ENCODE peak calls at places on chromosomes 11 and 22, in four cellular contexts. A is spleen, T is left lung, O is neural progenitor cell. P is an unnamed sample. For H3K27me3 and H3K4me1, the result is how much of the 10 kb centered on the place peaks cover.

GRCh38 chr11:12792590-12792989 is 118.4 kb downstream of the TEAD1 start:
- DNase-seq in O (no peak), A (no peak), T (no peak), P (no peak)

GRCh38 chr11:75182652-75183051 is 31.7 kb downstream of the SLCO2B1 start:
- DNase-seq in A (no peak), O (no peak), T (no peak), P (no peak)

GRCh38 chr11:45473491-45473890 is 187.3 kb upstream of the SYT13 start:
- DNase-seq in O (no peak), A (peak), T (no peak), P (no peak)

GRCh38 chr11:78076733-78077403 is 2.8 kb downstream of the NDUFC2 start:
- DNase-seq in T (no peak), A (no peak), O (no peak), P (no peak)

GRCh38 chr11:41316726-41317125 is 142.7 kb downstream of the LRRC4C start:
- DNase-seq in O (no peak), T (no peak), A (no peak), P (no peak)

GRCh38 chr11:69470301-69470700 is 11.2 kb upstream of the LINC01488 start:
- DNase-seq in O (no peak), A (peak), T (no peak), P (no peak)

GRCh38 chr11:36231300-36231699 is 57.9 kb downstream of the COMMD9 start:
- DNase-seq in T (no peak), O (no peak), A (no peak), P (no peak)

GRCh38 chr11:82823635-82824614 is 76.3 kb downstream of the PRCP start:
- DNase-seq in A (no peak), O (no peak), T (no peak), P (no peak)

GRCh38 chr22:34427841-34428240 is 507.6 kb upstream of the LARGE1 start:
- DNase-seq in T (no peak), A (no peak), O (no peak), P (no peak)

GRCh38 chr11:120182357-120182756 is 28.5 kb upstream of the OAF start:
- DNase-seq in A (peak), O (peak), T (no peak), P (no peak)
- H3K27me3 ChIP-seq in A (under half), O (under half), T (under half), P (under half)

GRCh38 chr22:36336246-36337182 is 51.3 kb downstream of the MYH9 start:
- DNase-seq in T (no peak), O (no peak), A (no peak), P (no peak)

GRCh38 chr22:36341640-36342041 is 46.1 kb downstream of the MYH9 start:
- DNase-seq in A (no peak), T (no peak), O (no peak), P (no peak)

GRCh38 chr22:36340621-36341020 is 47.1 kb downstream of the MYH9 start:
- DNase-seq in T (no peak), A (no peak), O (peak), P (no peak)

GRCh38 chr22:36337365-36338130 is 50.2 kb downstream of the MYH9 start:
- DNase-seq in A (no peak), T (no peak), O (no peak), P (no peak)

DNA sequence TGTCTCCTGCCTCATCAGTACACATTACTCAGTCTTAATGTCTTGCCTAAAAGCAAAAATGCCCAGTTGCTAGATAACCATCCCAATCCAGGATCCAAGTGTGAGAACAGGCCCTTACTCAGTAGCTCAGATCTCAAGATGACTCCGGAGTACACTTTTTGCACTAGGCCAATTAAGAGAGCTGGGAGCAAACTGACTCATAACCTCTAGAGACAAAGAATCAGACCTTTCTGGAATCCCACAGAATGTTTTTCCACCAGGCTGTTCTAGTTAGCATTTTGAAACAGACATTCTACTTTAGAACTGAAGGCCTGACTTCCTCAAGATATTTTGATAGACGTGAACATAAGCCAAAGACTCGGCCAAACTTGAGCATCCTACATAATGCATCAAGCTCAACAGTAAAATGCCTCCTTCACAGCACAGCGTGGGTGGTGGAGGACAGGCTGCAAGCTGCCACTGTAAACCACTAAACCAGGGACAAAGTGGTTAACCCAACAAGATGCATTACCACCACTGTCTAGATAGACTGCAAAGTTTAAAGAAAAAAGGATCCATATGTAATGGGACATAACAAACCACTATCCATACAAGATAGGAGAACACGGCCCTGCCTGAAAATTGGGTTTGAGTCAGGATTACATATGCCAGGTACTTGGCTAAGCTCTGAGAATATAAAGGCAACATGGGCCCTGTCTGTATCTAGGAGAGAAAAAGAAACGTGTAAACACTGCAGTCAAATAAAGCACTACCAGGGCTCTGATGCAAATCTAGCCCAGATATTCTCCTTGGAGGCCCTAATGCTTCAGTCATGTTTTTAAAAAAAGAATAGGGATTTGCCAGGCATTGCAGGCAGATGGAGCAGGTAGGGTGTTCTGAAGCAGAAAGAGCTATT is 48.3 kb downstream of the MYH9 start:
- DNase-seq in A (no peak), O (no peak), T (no peak), P (no peak)
- H3K4me1 ChIP-seq in A (half or more), O (under half), T (half or more), P (half or more)

GRCh38 chr11:95229199-95230053 is 1.6 kb downstream of the SESN3 start:
- DNase-seq in A (peak), T (no peak), O (no peak), P (no peak)
- H3K27ac ChIP-seq in A (peak), T (peak), O (peak), P (peak)

GRCh38 chr11:66203847-66204246 is 64.6 kb upstream of the RAB1B start:
- DNase-seq in A (no peak), O (no peak), T (no peak), P (no peak)

GRCh38 chr11:66207816-66208215 is 60.6 kb upstream of the RAB1B start:
- DNase-seq in T (no peak), A (no peak), O (no peak), P (no peak)

GRCh38 chr11:66204412-66204811 is 64.0 kb upstream of the RAB1B start:
- DNase-seq in T (no peak), O (no peak), A (no peak), P (no peak)
- H3K27me3 ChIP-seq in T (under half), O (under half), A (under half), P (under half)